ENCODE peak calls at places on chromosome 15, in ten cellular contexts. One of them, this sample, is unnamed.

GRCh38 chr15:43911235-43911661 is 84.4 kb downstream of the WDR76 start:
- DNase-seq in DND-41: no peak
- DNase-seq in osteocyte: no peak
- DNase-seq in fibroblast of lung: peak
- DNase-seq in ovary: no peak
- DNase-seq in breast epithelium: no peak
- DNase-seq in CD8-positive, alpha-beta T cell: no peak
- DNase-seq in H1: no peak
- DNase-seq in AG04449: peak
- DNase-seq in right atrium auricular region: no peak
- DNase-seq in this sample: peak

GRCh38 chr15:100918690-100919480 is at the start of gene LRRK1:
- DNase-seq in AG04449: no peak
- DNase-seq in osteocyte: no peak
- DNase-seq in H1: peak
- DNase-seq in right atrium auricular region: no peak
- DNase-seq in CD8-positive, alpha-beta T cell: no peak
- DNase-seq in fibroblast of lung: peak
- DNase-seq in DND-41: no peak
- DNase-seq in breast epithelium: no peak
- DNase-seq in ovary: peak
- DNase-seq in this sample: peak

GRCh38 chr15:77825546-77825945 is 192.8 kb upstream of the LINGO1 start:
- DNase-seq in breast epithelium: no peak
- DNase-seq in fibroblast of lung: no peak
- DNase-seq in H1: no peak
- DNase-seq in CD8-positive, alpha-beta T cell: no peak
- DNase-seq in AG04449: no peak
- DNase-seq in right atrium auricular region: no peak
- DNase-seq in osteocyte: no peak
- DNase-seq in DND-41: no peak
- DNase-seq in ovary: no peak
- DNase-seq in this sample: no peak

GRCh38 chr15:67126551-67127333 is 61.3 kb downstream of the SMAD3 start:
- DNase-seq in H1: no peak
- DNase-seq in AG04449: no peak
- DNase-seq in breast epithelium: no peak
- DNase-seq in DND-41: no peak
- DNase-seq in fibroblast of lung: peak
- DNase-seq in right atrium auricular region: no peak
- DNase-seq in ovary: no peak
- DNase-seq in CD8-positive, alpha-beta T cell: no peak
- DNase-seq in osteocyte: no peak
- DNase-seq in this sample: no peak

GRCh38 chr15:70576683-70577082 is 186.7 kb downstream of the UACA start:
- DNase-seq in osteocyte: no peak
- DNase-seq in H1: no peak
- DNase-seq in CD8-positive, alpha-beta T cell: no peak
- DNase-seq in AG04449: no peak
- DNase-seq in fibroblast of lung: peak
- DNase-seq in breast epithelium: no peak
- DNase-seq in ovary: no peak
- DNase-seq in DND-41: no peak
- DNase-seq in right atrium auricular region: no peak
- DNase-seq in this sample: no peak

GRCh38 chr15:64695571-64695992 is 79.8 kb downstream of the RBPMS2 start:
- DNase-seq in AG04449: no peak
- DNase-seq in CD8-positive, alpha-beta T cell: no peak
- DNase-seq in osteocyte: no peak
- DNase-seq in H1: no peak
- DNase-seq in ovary: no peak
- DNase-seq in DND-41: no peak
- DNase-seq in right atrium auricular region: no peak
- DNase-seq in fibroblast of lung: no peak
- DNase-seq in breast epithelium: no peak
- DNase-seq in this sample: no peak

GRCh38 chr15:27418729-27419128 is 447.7 kb downstream of the GABRG3 start:
- DNase-seq in ovary: no peak
- DNase-seq in DND-41: peak
- DNase-seq in right atrium auricular region: no peak
- DNase-seq in osteocyte: no peak
- DNase-seq in H1: no peak
- DNase-seq in breast epithelium: no peak
- DNase-seq in AG04449: no peak
- DNase-seq in CD8-positive, alpha-beta T cell: no peak
- DNase-seq in fibroblast of lung: peak
- DNase-seq in this sample: no peak

GRCh38 chr15:28936081-28936480 is 50.3 kb downstream of the APBA2 start:
- DNase-seq in DND-41: no peak
- DNase-seq in osteocyte: no peak
- DNase-seq in AG04449: no peak
- DNase-seq in H1: no peak
- DNase-seq in ovary: no peak
- DNase-seq in fibroblast of lung: no peak
- DNase-seq in CD8-positive, alpha-beta T cell: no peak
- DNase-seq in breast epithelium: no peak
- DNase-seq in right atrium auricular region: no peak
- DNase-seq in this sample: no peak

GRCh38 chr15:58771621-58772235 is 626 bp downstream of the MINDY2 start:
- DNase-seq in DND-41: peak
- DNase-seq in breast epithelium: peak
- DNase-seq in ovary: peak
- DNase-seq in right atrium auricular region: no peak
- DNase-seq in H1: no peak
- DNase-seq in CD8-positive, alpha-beta T cell: no peak
- DNase-seq in AG04449: no peak
- DNase-seq in osteocyte: no peak
- DNase-seq in fibroblast of lung: no peak
- DNase-seq in this sample: peak

GRCh38 chr15:101169457-101170071 is 82.3 kb downstream of the CHSY1 start:
- DNase-seq in right atrium auricular region: no peak
- DNase-seq in ovary: no peak
- DNase-seq in osteocyte: no peak
- DNase-seq in AG04449: no peak
- DNase-seq in CD8-positive, alpha-beta T cell: no peak
- DNase-seq in breast epithelium: no peak
- DNase-seq in H1: no peak
- DNase-seq in DND-41: peak
- DNase-seq in fibroblast of lung: peak
- DNase-seq in this sample: no peak

GRCh38 chr15:40330368-40330836 is 6.9 kb downstream of the INAFM2 start:
- DNase-seq in breast epithelium: no peak
- DNase-seq in H1: no peak
- DNase-seq in AG04449: no peak
- DNase-seq in osteocyte: no peak
- DNase-seq in fibroblast of lung: peak
- DNase-seq in ovary: peak
- DNase-seq in right atrium auricular region: no peak
- DNase-seq in DND-41: no peak
- DNase-seq in CD8-positive, alpha-beta T cell: no peak
- DNase-seq in this sample: no peak

GRCh38 chr15:57220220-57220619 is 156.1 kb upstream of the CGNL1 start:
- DNase-seq in osteocyte: no peak
- DNase-seq in right atrium auricular region: no peak
- DNase-seq in breast epithelium: no peak
- DNase-seq in DND-41: no peak
- DNase-seq in ovary: no peak
- DNase-seq in fibroblast of lung: peak
- DNase-seq in H1: no peak
- DNase-seq in AG04449: no peak
- DNase-seq in CD8-positive, alpha-beta T cell: no peak
- DNase-seq in this sample: no peak

GRCh38 chr15:56149071-56149470 is 94.6 kb downstream of the RFX7 start:
- DNase-seq in AG04449: no peak
- DNase-seq in CD8-positive, alpha-beta T cell: no peak
- DNase-seq in osteocyte: no peak
- DNase-seq in DND-41: no peak
- DNase-seq in H1: no peak
- DNase-seq in ovary: no peak
- DNase-seq in fibroblast of lung: peak
- DNase-seq in breast epithelium: no peak
- DNase-seq in right atrium auricular region: no peak
- DNase-seq in this sample: no peak

GRCh38 chr15:78402056-78402610 is 35.9 kb upstream of the IREB2 start:
- DNase-seq in AG04449: no peak
- DNase-seq in osteocyte: no peak
- DNase-seq in H1: no peak
- DNase-seq in right atrium auricular region: no peak
- DNase-seq in breast epithelium: no peak
- DNase-seq in CD8-positive, alpha-beta T cell: no peak
- DNase-seq in DND-41: no peak
- DNase-seq in fibroblast of lung: no peak
- DNase-seq in ovary: no peak
- DNase-seq in this sample: no peak

GRCh38 chr15:52069559-52069958 is 43.0 kb downstream of the BCL2L10 start:
- DNase-seq in AG04449: no peak
- DNase-seq in osteocyte: no peak
- DNase-seq in fibroblast of lung: no peak
- DNase-seq in H1: no peak
- DNase-seq in CD8-positive, alpha-beta T cell: no peak
- DNase-seq in breast epithelium: no peak
- DNase-seq in DND-41: no peak
- DNase-seq in right atrium auricular region: no peak
- DNase-seq in ovary: no peak
- DNase-seq in this sample: peak

GRCh38 chr15:71698752-71699151 is 111.6 kb upstream of the NR2E3 start:
- DNase-seq in right atrium auricular region: no peak
- DNase-seq in AG04449: no peak
- DNase-seq in H1: no peak
- DNase-seq in CD8-positive, alpha-beta T cell: no peak
- DNase-seq in fibroblast of lung: no peak
- DNase-seq in osteocyte: no peak
- DNase-seq in ovary: no peak
- DNase-seq in DND-41: no peak
- DNase-seq in breast epithelium: no peak
- DNase-seq in this sample: no peak

GRCh38 chr15:63698731-63699130 is 101.5 kb downstream of the FBXL22 start:
- DNase-seq in ovary: no peak
- DNase-seq in right atrium auricular region: no peak
- DNase-seq in breast epithelium: no peak
- DNase-seq in AG04449: no peak
- DNase-seq in fibroblast of lung: no peak
- DNase-seq in CD8-positive, alpha-beta T cell: no peak
- DNase-seq in osteocyte: no peak
- DNase-seq in H1: no peak
- DNase-seq in DND-41: no peak
- DNase-seq in this sample: no peak

GRCh38 chr15:93563218-93563617 is 474.2 kb upstream of the RGMA start:
- DNase-seq in DND-41: no peak
- DNase-seq in osteocyte: no peak
- DNase-seq in CD8-positive, alpha-beta T cell: no peak
- DNase-seq in breast epithelium: no peak
- DNase-seq in right atrium auricular region: no peak
- DNase-seq in H1: no peak
- DNase-seq in AG04449: no peak
- DNase-seq in fibroblast of lung: no peak
- DNase-seq in ovary: no peak
- DNase-seq in this sample: no peak

DNA sequence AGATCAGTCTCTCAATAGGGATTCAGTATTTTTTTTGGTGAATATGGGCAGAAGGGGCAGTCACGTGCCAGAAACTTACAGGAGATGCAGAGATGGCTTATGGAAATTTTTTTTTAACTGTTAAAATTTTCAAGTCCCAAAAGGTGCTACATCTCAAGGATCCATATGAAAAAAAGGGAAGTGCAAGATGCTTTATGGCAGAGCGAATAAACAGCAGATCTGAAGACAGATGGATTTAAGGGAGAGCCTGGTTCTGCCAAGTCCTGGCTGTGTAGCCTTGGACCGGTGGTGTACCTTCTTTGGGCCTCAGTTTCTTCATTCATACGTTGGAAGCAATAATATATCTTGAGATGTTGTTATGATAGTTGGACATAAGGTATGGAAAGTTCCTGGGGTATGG is 91.5 kb upstream of the ARRDC4 start:
- DNase-seq in H1: no peak
- DNase-seq in AG04449: no peak
- DNase-seq in CD8-positive, alpha-beta T cell: no peak
- DNase-seq in breast epithelium: no peak
- DNase-seq in osteocyte: no peak
- DNase-seq in right atrium auricular region: no peak
- DNase-seq in ovary: no peak
- DNase-seq in fibroblast of lung: no peak
- DNase-seq in DND-41: no peak
- DNase-seq in this sample: no peak
- TF ChIP-seq CTCF in H1: no peak
- TF ChIP-seq CTCF in AG04449: no peak
- TF ChIP-seq CTCF in CD8-positive, alpha-beta T cell: no peak
- TF ChIP-seq CTCF in breast epithelium: no peak
- TF ChIP-seq CTCF in osteocyte: no peak
- TF ChIP-seq CTCF in right atrium auricular region: no peak
- TF ChIP-seq CTCF in ovary: no peak
- TF ChIP-seq CTCF in fibroblast of lung: no peak
- TF ChIP-seq CTCF in DND-41: no peak
- TF ChIP-seq CTCF in this sample: no peak

DNA sequence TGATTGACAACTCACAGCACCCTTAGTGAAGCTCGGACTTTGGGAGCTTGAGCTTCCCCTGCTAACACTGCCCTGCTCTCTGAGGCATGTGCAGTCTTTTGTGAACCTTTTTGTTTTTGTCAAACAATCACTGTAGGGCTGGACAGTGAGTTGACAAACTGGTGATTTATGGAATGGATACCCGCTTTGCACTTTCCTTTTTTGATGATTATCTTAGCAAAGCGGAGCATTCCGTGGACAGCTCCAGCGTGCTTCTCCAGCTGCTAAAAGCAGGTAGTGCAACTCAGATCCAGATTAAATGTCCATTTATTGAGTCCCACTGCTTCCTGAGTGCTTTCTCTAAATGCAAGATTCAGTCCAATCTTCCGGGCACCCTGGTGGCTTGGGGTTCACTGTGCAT is 187.1 kb upstream of the ATP10A start:
- DNase-seq in ovary: no peak
- DNase-seq in breast epithelium: no peak
- DNase-seq in DND-41: no peak
- DNase-seq in fibroblast of lung: no peak
- DNase-seq in H1: no peak
- DNase-seq in AG04449: no peak
- DNase-seq in osteocyte: no peak
- DNase-seq in CD8-positive, alpha-beta T cell: no peak
- DNase-seq in right atrium auricular region: no peak
- DNase-seq in this sample: no peak
- TF ChIP-seq CTCF in ovary: no peak
- TF ChIP-seq CTCF in breast epithelium: no peak
- TF ChIP-seq CTCF in DND-41: no peak
- TF ChIP-seq CTCF in fibroblast of lung: no peak
- TF ChIP-seq CTCF in H1: no peak
- TF ChIP-seq CTCF in AG04449: no peak
- TF ChIP-seq CTCF in osteocyte: no peak
- TF ChIP-seq CTCF in CD8-positive, alpha-beta T cell: no peak
- TF ChIP-seq CTCF in right atrium auricular region: no peak
- TF ChIP-seq CTCF in this sample: no peak

GRCh38 chr15:32824777-32825176 is 107.0 kb downstream of the GREM1 start:
- DNase-seq in DND-41: no peak
- DNase-seq in fibroblast of lung: peak
- DNase-seq in AG04449: peak
- DNase-seq in ovary: no peak
- DNase-seq in osteocyte: no peak
- DNase-seq in H1: no peak
- DNase-seq in CD8-positive, alpha-beta T cell: no peak
- DNase-seq in right atrium auricular region: no peak
- DNase-seq in breast epithelium: no peak
- DNase-seq in this sample: peak
- TF ChIP-seq CTCF in DND-41: no peak
- TF ChIP-seq CTCF in fibroblast of lung: no peak
- TF ChIP-seq CTCF in AG04449: no peak
- TF ChIP-seq CTCF in ovary: no peak
- TF ChIP-seq CTCF in osteocyte: no peak
- TF ChIP-seq CTCF in H1: no peak
- TF ChIP-seq CTCF in CD8-positive, alpha-beta T cell: no peak
- TF ChIP-seq CTCF in right atrium auricular region: no peak
- TF ChIP-seq CTCF in breast epithelium: no peak
- TF ChIP-seq CTCF in this sample: no peak

GRCh38 chr15:53716909-53717878 is 42.3 kb downstream of the WDR72 start:
- DNase-seq in AG04449: no peak
- DNase-seq in DND-41: no peak
- DNase-seq in breast epithelium: no peak
- DNase-seq in CD8-positive, alpha-beta T cell: no peak
- DNase-seq in osteocyte: no peak
- DNase-seq in H1: no peak
- DNase-seq in ovary: no peak
- DNase-seq in fibroblast of lung: no peak
- DNase-seq in right atrium auricular region: no peak
- DNase-seq in this sample: peak
- TF ChIP-seq CTCF in AG04449: no peak
- TF ChIP-seq CTCF in DND-41: peak
- TF ChIP-seq CTCF in breast epithelium: peak
- TF ChIP-seq CTCF in CD8-positive, alpha-beta T cell: no peak
- TF ChIP-seq CTCF in osteocyte: peak
- TF ChIP-seq CTCF in H1: peak
- TF ChIP-seq CTCF in ovary: no peak
- TF ChIP-seq CTCF in fibroblast of lung: peak
- TF ChIP-seq CTCF in right atrium auricular region: no peak
- TF ChIP-seq CTCF in this sample: peak